ENCODE peak calls at places on chromosomes 2 and 18, in five cellular contexts. G is tibial nerve, E is fibroblast of the aortic adventitia, K is HL-60, F is adrenal gland. H is an unnamed sample.

GRCh38 chr18:68549257-68549871 is 165.5 kb downstream of the TMX3 start:
- DNase-seq in G (no peak), E (peak), K (no peak), F (no peak), H (no peak)

GRCh38 chr2:240997141-240997855 is 1.1 kb upstream of the SNED1 start:
- DNase-seq in G (peak), E (peak), K (no peak), F (peak), H (no peak)

GRCh38 chr2:3111267-3111666 is 266.4 kb downstream of the EIPR1 start:
- DNase-seq in G (no peak), E (no peak), K (no peak), F (peak), H (no peak)

GRCh38 chr18:10035306-10035991 is 121.6 kb downstream of the VAPA start:
- DNase-seq in G (no peak), E (no peak), K (no peak), F (peak), H (no peak)

GRCh38 chr2:239424337-239425045 is 23.7 kb upstream of the HDAC4 start:
- DNase-seq in G (no peak), E (no peak), K (no peak), F (no peak), H (no peak)

GRCh38 chr2:18178736-18179349 is 300.4 kb downstream of the KCNS3 start:
- DNase-seq in G (no peak), E (peak), K (peak), F (no peak), H (peak)

GRCh38 chr2:119462574-119462973 is 30.9 kb downstream of the TMEM37 start:
- DNase-seq in G (no peak), E (no peak), K (no peak), F (no peak), H (no peak)

GRCh38 chr2:160411955-160412354 is 81.7 kb downstream of the RBMS1 start:
- DNase-seq in G (no peak), E (no peak), K (no peak), F (no peak), H (no peak)

GRCh38 chr2:174174741-174175140 is 73.6 kb downstream of the OLA1 start:
- DNase-seq in G (no peak), E (no peak), K (no peak), F (no peak), H (no peak)

GRCh38 chr18:59733411-59733810 is 36.2 kb upstream of the CCBE1 start:
- DNase-seq in G (no peak), E (no peak), K (no peak), F (no peak), H (no peak)

GRCh38 chr2:24809316-24810007 is 16.2 kb downstream of the CENPO start:
- DNase-seq in G (no peak), E (peak), K (no peak), F (no peak), H (no peak)

GRCh38 chr2:27807476-27807875 is 36.0 kb downstream of the MRPL33 start:
- DNase-seq in G (no peak), E (peak), K (no peak), F (peak), H (peak)

GRCh38 chr2:111668741-111669140 is 215.3 kb downstream of the ANAPC1 start:
- DNase-seq in G (no peak), E (no peak), K (no peak), F (peak), H (no peak)

GRCh38 chr2:171523969-171524401 is 1.7 kb downstream of the CYBRD1 start:
- DNase-seq in G (no peak), E (peak), K (peak), F (no peak), H (no peak)

GRCh38 chr2:57516740-57517340 is 529.8 kb upstream of the VRK2 start:
- DNase-seq in G (no peak), E (peak), K (no peak), F (no peak), H (no peak)

GRCh38 chr2:31241625-31242270 is 7.8 kb downstream of the EHD3 start:
- DNase-seq in G (no peak), E (no peak), K (no peak), F (no peak), H (no peak)

GRCh38 chr2:215664847-215665525 is 229.1 kb upstream of the FN1 start:
- DNase-seq in G (no peak), E (peak), K (peak), F (no peak), H (no peak)

GRCh38 chr2:70123051-70123828 is 36.0 kb downstream of the PCBP1 start:
- DNase-seq in G (peak), E (peak), K (no peak), F (peak), H (no peak)

GRCh38 chr2:210493528-210493927 is 17.0 kb upstream of the LANCL1 start:
- DNase-seq in G (no peak), E (no peak), K (no peak), F (no peak), H (no peak)
- TF ChIP-seq CTCF in G (no peak), E (no peak), K (no peak), F (no peak), H (no peak)

GRCh38 chr2:217837001-217837491 is 165.7 kb downstream of the TNS1 start:
- DNase-seq in G (peak), E (peak), K (no peak), F (peak), H (no peak)
- TF ChIP-seq CTCF in G (peak), E (no peak), K (no peak), F (no peak), H (peak)

GRCh38 chr2:131146749-131147148 is 41.6 kb downstream of the PLEKHB2 start:
- DNase-seq in G (no peak), E (no peak), K (no peak), F (no peak), H (no peak)

GRCh38 chr2:131151398-131151797 is 46.3 kb downstream of the PLEKHB2 start:
- DNase-seq in G (no peak), E (no peak), K (no peak), F (no peak), H (no peak)

GRCh38 chr2:131145040-131145439 is 39.9 kb downstream of the PLEKHB2 start:
- DNase-seq in G (no peak), E (no peak), K (no peak), F (no peak), H (no peak)

GRCh38 chr2:131146255-131146654 is 41.1 kb downstream of the PLEKHB2 start:
- DNase-seq in G (no peak), E (no peak), K (peak), F (no peak), H (no peak)

GRCh38 chr2:131148426-131148825 is 43.3 kb downstream of the PLEKHB2 start:
- DNase-seq in G (no peak), E (no peak), K (no peak), F (no peak), H (peak)
- TF ChIP-seq CTCF in G (no peak), E (no peak), K (no peak), F (no peak), H (peak)

GRCh38 chr18:47997338-47997780 is 66.9 kb upstream of the SMAD2 start:
- DNase-seq in G (no peak), E (no peak), K (peak), F (no peak), H (peak)
- TF ChIP-seq CTCF in G (no peak), E (peak), K (peak), F (peak), H (peak)

DNA sequence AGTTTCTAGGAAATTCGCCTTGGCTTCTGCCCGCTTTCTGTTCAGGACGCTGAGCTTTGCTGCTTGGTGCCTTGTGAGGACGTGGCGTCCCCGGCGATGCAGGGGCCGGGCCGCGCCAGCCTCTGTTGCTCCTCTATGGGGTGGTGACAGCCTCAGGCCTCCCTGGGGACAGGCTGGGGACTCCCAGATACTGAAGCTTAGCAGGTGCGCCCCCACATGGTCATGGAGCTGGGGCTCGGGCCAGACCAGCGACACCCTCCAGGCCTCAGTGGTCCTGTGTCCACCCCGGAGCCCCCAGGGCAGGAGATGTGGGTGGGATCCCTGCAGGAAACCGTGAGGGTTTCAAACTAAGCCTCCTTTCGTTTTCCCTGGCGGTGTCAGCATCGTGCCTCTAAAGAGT is 29.2 kb downstream of the KCNG2 start:
- DNase-seq in G (no peak), E (no peak), K (no peak), F (peak), H (peak)
- TF ChIP-seq CTCF in G (no peak), E (no peak), K (no peak), F (no peak), H (peak)

DNA sequence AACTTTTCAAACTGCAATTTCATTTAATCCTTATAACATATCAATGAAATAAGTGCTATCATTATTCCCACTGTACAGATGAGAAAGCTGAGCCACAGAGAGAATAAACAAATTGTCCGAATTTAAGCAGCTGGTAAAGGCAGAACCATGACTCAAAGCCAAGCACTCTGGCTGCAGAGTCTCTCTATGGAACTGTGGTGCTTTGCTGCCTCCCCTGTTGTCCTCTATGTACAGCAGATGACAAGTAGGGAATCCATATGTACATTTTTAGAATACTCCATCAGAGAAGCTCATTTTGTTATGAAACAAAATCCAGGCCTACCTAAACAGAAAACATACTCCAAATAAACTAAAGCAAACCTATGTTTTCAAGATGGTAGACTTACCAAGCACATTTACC is 45.1 kb downstream of the FARSB start:
- DNase-seq in G (no peak), E (peak), K (no peak), F (no peak), H (no peak)
- TF ChIP-seq CTCF in G (no peak), E (no peak), K (no peak), F (no peak), H (peak)

DNA sequence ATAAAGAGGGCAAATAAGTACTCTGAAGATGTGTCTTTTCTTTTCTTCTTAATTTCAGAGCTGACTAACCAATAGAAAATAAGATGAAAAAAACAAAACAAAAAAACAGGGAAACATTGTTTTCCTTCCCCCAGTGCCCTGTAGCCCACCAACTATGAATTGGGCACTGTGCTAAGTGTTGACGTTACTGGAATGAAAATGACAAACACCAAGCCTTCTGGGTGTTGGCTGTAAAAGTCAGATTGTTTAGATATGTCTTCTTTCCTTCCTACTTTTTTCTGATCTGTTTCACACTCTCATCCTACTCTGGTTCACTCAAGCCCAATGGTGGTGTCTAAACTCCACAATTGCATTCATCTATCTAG is 15.7 kb downstream of the LANCL1 start:
- DNase-seq in G (no peak), E (no peak), K (no peak), F (no peak), H (no peak)
- TF ChIP-seq CTCF in G (no peak), E (no peak), K (no peak), F (no peak), H (no peak)

GRCh38 chr2:238305092-238305862 is 15.0 kb upstream of the TRAF3IP1 start:
- DNase-seq in G (no peak), E (no peak), K (no peak), F (no peak), H (peak)
- TF ChIP-seq CTCF in G (no peak), E (peak), K (peak), F (no peak), H (peak)

GRCh38 chr18:36714476-36714875 is 114.3 kb downstream of the TPGS2 start:
- DNase-seq in G (no peak), E (no peak), K (no peak), F (no peak), H (no peak)
- TF ChIP-seq CTCF in G (no peak), E (peak), K (no peak), F (no peak), H (peak)

GRCh38 chr2:96536445-96537065 is at the start of gene ARID5A:
- DNase-seq in G (peak), E (peak), K (peak), F (peak), H (peak)
- TF ChIP-seq CTCF in G (peak), E (peak), K (no peak), F (peak), H (no peak)